ENCODE peak calls at places on chromosomes 7 and 10, in five cellular contexts. C is GM19239, T is thoracic aorta, B is breast epithelium, M is NCI-H2227 treated with DMSO at 0.1 percent for 48 hours. O is an unnamed sample.

GRCh38 chr10:51386248-51386885 is 312.1 kb downstream of the PRKG1 start:
- DNase-seq in C (no peak), T (no peak), B (no peak), M (no peak), O (no peak)

GRCh38 chr7:124033093-124033806 is 383 bp upstream of the TMEM229A start:
- DNase-seq in C (peak; percentile 2), T (no peak), M (no peak), B (no peak), O (peak; percentile 68)

GRCh38 chr7:107555893-107556292 is 7.8 kb downstream of the COG5 start:
- DNase-seq in C (no peak), B (no peak), M (no peak), T (no peak), O (no peak)

GRCh38 chr7:23106801-23107713 is 1.5 kb downstream of the KLHL7 start:
- DNase-seq in M (no peak), C (no peak), B (no peak), T (no peak), O (no peak)

GRCh38 chr7:70545214-70545613 is 586.7 kb upstream of the GALNT17 start:
- DNase-seq in C (no peak), B (no peak), M (no peak), T (no peak), O (no peak)

GRCh38 chr10:43226851-43227845 is 39.7 kb downstream of the RASGEF1A start:
- DNase-seq in C (no peak), T (peak; percentile 0), B (peak; percentile 48), M (no peak), O (no peak)

GRCh38 chr7:149067869-149068268 is 22.6 kb downstream of the ZNF786 start:
- DNase-seq in B (no peak), M (no peak), C (no peak), T (no peak), O (peak; percentile 33)

GRCh38 chr7:155585532-155585895 is 39.2 kb upstream of the CNPY1 start:
- DNase-seq in T (no peak), B (no peak), C (no peak), M (no peak), O (no peak)

O was measured in mesendoderm.